ENCODE peak calls at places on chromosomes 16 and 17, in four cellular contexts. N, V, X and H are unnamed samples.
A peak's percentile ranks its signal among the peaks of the same experiment; 100 is the strongest.

GRCh38 chr17:31310877-31311276 is 3.0 kb downstream of the EVI2B start:
- DNase-seq in N (no peak), V (no peak), X (no peak), H (no peak)

GRCh38 chr16:70778901-70779309 is 22.1 kb downstream of the VAC14 start:
- DNase-seq in N (no peak), V (peak; percentile 79), X (peak; percentile 89), H (peak; percentile 87)

GRCh38 chr16:85528528-85529387 is 84.4 kb upstream of the GSE1 start:
- DNase-seq in X (no peak), V (no peak), N (peak; percentile 18), H (no peak)

GRCh38 chr17:65261682-65262636 is 124.8 kb downstream of the RGS9 start:
- DNase-seq in V (no peak), X (no peak), N (no peak), H (no peak)

GRCh38 chr17:80891096-80892018 is 100.3 kb upstream of the CHMP6 start:
- DNase-seq in X (no peak), N (no peak), V (peak; percentile 65), H (peak; percentile 48)

GRCh38 chr17:65163990-65164495 is 26.9 kb downstream of the RGS9 start:
- DNase-seq in X (no peak), V (no peak), N (peak; percentile 5), H (no peak)

GRCh38 chr17:44581868-44582267 is 24.6 kb downstream of the FZD2 start:
- DNase-seq in X (no peak), V (no peak), N (no peak), H (no peak)

GRCh38 chr16:61179571-61179970 is 856.7 kb downstream of the CDH8 start:
- DNase-seq in V (no peak), X (no peak), N (no peak), H (no peak)

GRCh38 chr17:40778466-40778865 is 3.9 kb downstream of the KRT27 start:
- DNase-seq in V (no peak), N (no peak), X (no peak), H (no peak)

GRCh38 chr16:9015489-9015888 is 51.8 kb upstream of the USP7 start:
- DNase-seq in V (no peak), N (no peak), X (no peak), H (no peak)

GRCh38 chr17:80965606-80966005 is 26.0 kb upstream of the CHMP6 start:
- DNase-seq in N (no peak), X (no peak), V (no peak), H (no peak)

GRCh38 chr17:29071303-29071702 is 28.4 kb downstream of the PIPOX start:
- DNase-seq in N (no peak), V (no peak), X (no peak), H (no peak)

GRCh38 chr16:75238132-75238852 is 13.1 kb downstream of the BCAR1 start:
- DNase-seq in X (peak; percentile 92), N (no peak), V (peak; percentile 59), H (peak; percentile 86)

GRCh38 chr17:1229354-1229890 is 40.8 kb upstream of the BHLHA9 start:
- DNase-seq in X (peak; percentile 37), V (no peak), N (peak; percentile 90), H (peak; percentile 85)

GRCh38 chr17:79544142-79544914 is 66.5 kb downstream of the RBFOX3 start:
- DNase-seq in X (no peak), V (no peak), N (no peak), H (no peak)

GRCh38 chr17:58337600-58338453 is 9.2 kb upstream of the TSPOAP1 start:
- DNase-seq in X (peak; percentile 59), V (no peak), N (peak; percentile 97), H (peak; percentile 66)

GRCh38 chr16:23420011-23420410 is 33.0 kb downstream of the COG7 start:
- DNase-seq in V (no peak), X (no peak), N (no peak), H (no peak)

GRCh38 chr16:77679901-77680300 is 42.4 kb upstream of the NUDT7 start:
- DNase-seq in N (peak; percentile 46), X (no peak), V (no peak), H (no peak)

GRCh38 chr16:48102083-48103008 is 53.4 kb downstream of the ABCC12 start:
- DNase-seq in V (no peak), N (no peak), X (no peak), H (no peak)

GRCh38 chr17:1707107-1707506 is 3.1 kb downstream of the TLCD2 start:
- DNase-seq in X (no peak), N (no peak), V (no peak), H (no peak)

GRCh38 chr17:61408151-61409041 is 8.8 kb downstream of the TBX2 start:
- DNase-seq in N (no peak), X (no peak), V (no peak), H (peak; percentile 69)

GRCh38 chr16:9378876-9379275 is 287.4 kb downstream of the HAPSTR1 start:
- DNase-seq in X (no peak), V (no peak), N (no peak), H (no peak)

GRCh38 chr16:19858006-19858653 is 26.5 kb downstream of the GPRC5B start:
- DNase-seq in V (no peak), N (no peak), X (no peak), H (peak; percentile 7)